ENCODE peak calls at places on chromosomes 7 and 10, in ten cellular contexts. C is choroid plexus epithelial cell; R is T1000; T is Calu3; A is hepatocyte; G is stimulated activated CD8-positive, alpha-beta memory T cell treated with anti-CD3 and anti-CD28 coated beads, Interleukin-7, amount 100 ng/mL, for 24 hours; Z is WTC11; H is anterior cingulate cortex; J is cardiac fibroblast; D is activated naive CD4-positive, alpha-beta T cell treated with anti-CD3 and anti-CD28 coated beads, Interleukin-2, amount 10 ng/mL, durations not matched to agents 7 days and 5 days. F is an unnamed sample.

GRCh38 chr7:65269150-65269856 is 104.4 kb upstream of the ZNF92 start:
- DNase-seq in D (peak), A (peak), Z (peak), G (peak), H (no peak), J (no peak), T (peak), R (peak), C (peak), F (peak)

GRCh38 chr10:71812016-71812912 is 38.8 kb downstream of the PSAP start:
- DNase-seq in H (peak), J (peak), Z (peak), C (peak), D (peak), G (peak), T (peak), A (peak), R (peak), F (no peak)

GRCh38 chr10:132281915-132282666 is 25.7 kb downstream of the STK32C start:
- DNase-seq in H (no peak), R (no peak), T (no peak), G (no peak), D (no peak), A (no peak), C (no peak), J (no peak), Z (no peak), F (no peak)

GRCh38 chr10:132510174-132510611 is 27.4 kb upstream of the INPP5A start:
- DNase-seq in T (no peak), J (no peak), A (no peak), H (no peak), Z (no peak), D (no peak), R (no peak), C (no peak), G (no peak), F (no peak)

GRCh38 chr7:129719980-129720732 is 108.6 kb downstream of the NRF1 start:
- DNase-seq in J (peak), D (no peak), R (no peak), Z (no peak), A (no peak), T (no peak), C (peak), H (no peak), G (no peak), F (no peak)

GRCh38 chr7:138610671-138611170 is 90.4 kb downstream of the SVOPL start:
- DNase-seq in A (peak), T (no peak), Z (no peak), R (no peak), G (no peak), H (no peak), C (no peak), J (no peak), D (no peak), F (no peak)

GRCh38 chr10:47169631-47170030 is 130.4 kb upstream of the GDF10 start:
- DNase-seq in T (no peak), R (no peak), A (no peak), J (no peak), H (no peak), D (no peak), Z (no peak), C (peak), G (no peak), F (no peak)

GRCh38 chr10:32253300-32253699 is 93.7 kb downstream of the EPC1 start:
- DNase-seq in H (no peak), T (peak), J (no peak), Z (no peak), D (no peak), R (no peak), C (no peak), A (peak), G (no peak), F (no peak)

GRCh38 chr7:47236480-47237208 is 345.3 kb downstream of the TNS3 start:
- DNase-seq in G (no peak), T (no peak), H (no peak), R (no peak), A (no peak), Z (no peak), J (no peak), D (no peak), C (no peak), F (no peak)